ENCODE peak calls at places on chromosome 16, in six cellular contexts. One of them, this sample, is unnamed.

GRCh38 chr16:50360779-50361178 is 8.0 kb downstream of the BRD7 start:
- DNase-seq in upper lobe of right lung: no peak
- DNase-seq in lower leg skin: no peak
- DNase-seq in fibroblast of lung: peak; percentile 41
- DNase-seq in bronchial epithelial cell: peak; percentile 11
- DNase-seq in tibial artery: no peak
- DNase-seq in this sample: no peak

GRCh38 chr16:87698241-87698640 is 67.5 kb downstream of the KLHDC4 start:
- DNase-seq in tibial artery: no peak
- DNase-seq in fibroblast of lung: no peak
- DNase-seq in bronchial epithelial cell: no peak
- DNase-seq in upper lobe of right lung: no peak
- DNase-seq in lower leg skin: no peak
- DNase-seq in this sample: no peak

GRCh38 chr16:87466975-87467501 is 25.8 kb downstream of the ZCCHC14 start:
- DNase-seq in fibroblast of lung: no peak
- DNase-seq in bronchial epithelial cell: no peak
- DNase-seq in lower leg skin: no peak
- DNase-seq in tibial artery: no peak
- DNase-seq in upper lobe of right lung: no peak
- DNase-seq in this sample: no peak

GRCh38 chr16:8751481-8752311 is 45.7 kb downstream of the TMEM186 start:
- DNase-seq in tibial artery: no peak
- DNase-seq in lower leg skin: no peak
- DNase-seq in upper lobe of right lung: no peak
- DNase-seq in fibroblast of lung: peak; percentile 89
- DNase-seq in bronchial epithelial cell: peak; percentile 81
- DNase-seq in this sample: no peak

GRCh38 chr16:30184430-30185140 is 1.2 kb downstream of the CORO1A start:
- DNase-seq in tibial artery: no peak
- DNase-seq in bronchial epithelial cell: peak; percentile 5
- DNase-seq in lower leg skin: no peak
- DNase-seq in upper lobe of right lung: peak; percentile 70
- DNase-seq in fibroblast of lung: no peak
- DNase-seq in this sample: no peak

GRCh38 chr16:71627631-71628236 is 1.8 kb downstream of the MARVELD3 start:
- DNase-seq in tibial artery: peak; percentile 31
- DNase-seq in lower leg skin: no peak
- DNase-seq in bronchial epithelial cell: no peak
- DNase-seq in upper lobe of right lung: no peak
- DNase-seq in fibroblast of lung: no peak
- DNase-seq in this sample: no peak

GRCh38 chr16:85759631-85760419 is 8.9 kb upstream of the C16orf74 start:
- DNase-seq in upper lobe of right lung: peak; percentile 74
- DNase-seq in fibroblast of lung: no peak
- DNase-seq in lower leg skin: no peak
- DNase-seq in bronchial epithelial cell: no peak
- DNase-seq in tibial artery: no peak
- DNase-seq in this sample: no peak

GRCh38 chr16:64975821-64976220 is 146.0 kb downstream of the CDH11 start:
- DNase-seq in bronchial epithelial cell: no peak
- DNase-seq in lower leg skin: no peak
- DNase-seq in tibial artery: no peak
- DNase-seq in fibroblast of lung: no peak
- DNase-seq in upper lobe of right lung: no peak
- DNase-seq in this sample: no peak

GRCh38 chr16:49643429-49644142 is 212.3 kb downstream of the ZNF423 start:
- DNase-seq in lower leg skin: no peak
- DNase-seq in fibroblast of lung: peak; percentile 95
- DNase-seq in upper lobe of right lung: no peak
- DNase-seq in bronchial epithelial cell: no peak
- DNase-seq in tibial artery: no peak
- DNase-seq in this sample: no peak

GRCh38 chr16:86918637-86919036 is 340.3 kb downstream of the FOXL1 start:
- DNase-seq in tibial artery: no peak
- DNase-seq in bronchial epithelial cell: no peak
- DNase-seq in lower leg skin: no peak
- DNase-seq in fibroblast of lung: no peak
- DNase-seq in upper lobe of right lung: no peak
- DNase-seq in this sample: no peak

GRCh38 chr16:4968879-4969278 is 10.7 kb downstream of the SEC14L5 start:
- DNase-seq in lower leg skin: no peak
- DNase-seq in tibial artery: no peak
- DNase-seq in upper lobe of right lung: no peak
- DNase-seq in fibroblast of lung: no peak
- DNase-seq in bronchial epithelial cell: no peak
- DNase-seq in this sample: no peak

GRCh38 chr16:54135361-54136275 is 151.0 kb downstream of the IRX3 start:
- DNase-seq in tibial artery: no peak
- DNase-seq in fibroblast of lung: peak; percentile 79
- DNase-seq in lower leg skin: no peak
- DNase-seq in upper lobe of right lung: no peak
- DNase-seq in bronchial epithelial cell: peak; percentile 81
- DNase-seq in this sample: no peak

GRCh38 chr16:51321251-51321650 is 170.2 kb upstream of the SALL1 start:
- DNase-seq in bronchial epithelial cell: no peak
- DNase-seq in upper lobe of right lung: no peak
- DNase-seq in tibial artery: no peak
- DNase-seq in fibroblast of lung: peak; percentile 39
- DNase-seq in lower leg skin: no peak
- DNase-seq in this sample: no peak

GRCh38 chr16:85168732-85169256 is 56.5 kb upstream of the CIBAR2 start:
- DNase-seq in fibroblast of lung: peak; percentile 63
- DNase-seq in tibial artery: peak; percentile 83
- DNase-seq in upper lobe of right lung: no peak
- DNase-seq in lower leg skin: peak; percentile 93
- DNase-seq in bronchial epithelial cell: no peak
- DNase-seq in this sample: no peak

GRCh38 chr16:49659356-49659755 is 196.6 kb downstream of the ZNF423 start:
- DNase-seq in tibial artery: no peak
- DNase-seq in upper lobe of right lung: no peak
- DNase-seq in bronchial epithelial cell: no peak
- DNase-seq in fibroblast of lung: no peak
- DNase-seq in lower leg skin: no peak
- DNase-seq in this sample: no peak

GRCh38 chr16:89200850-89201466 is 621 bp upstream of the SLC22A31 start:
- DNase-seq in upper lobe of right lung: peak; percentile 69
- DNase-seq in bronchial epithelial cell: no peak
- DNase-seq in fibroblast of lung: no peak
- DNase-seq in tibial artery: no peak
- DNase-seq in lower leg skin: no peak
- DNase-seq in this sample: no peak
- H3K4me3 ChIP-seq in upper lobe of right lung: peak overlapping the region; percentile 40
- H3K4me3 ChIP-seq in bronchial epithelial cell: no peak overlapping the region
- H3K4me3 ChIP-seq in fibroblast of lung: no peak overlapping the region
- H3K4me3 ChIP-seq in tibial artery: peak overlapping the region; percentile 17
- H3K4me3 ChIP-seq in lower leg skin: no peak overlapping the region
- H3K4me3 ChIP-seq in this sample: peak overlapping the region; percentile 45

DNA sequence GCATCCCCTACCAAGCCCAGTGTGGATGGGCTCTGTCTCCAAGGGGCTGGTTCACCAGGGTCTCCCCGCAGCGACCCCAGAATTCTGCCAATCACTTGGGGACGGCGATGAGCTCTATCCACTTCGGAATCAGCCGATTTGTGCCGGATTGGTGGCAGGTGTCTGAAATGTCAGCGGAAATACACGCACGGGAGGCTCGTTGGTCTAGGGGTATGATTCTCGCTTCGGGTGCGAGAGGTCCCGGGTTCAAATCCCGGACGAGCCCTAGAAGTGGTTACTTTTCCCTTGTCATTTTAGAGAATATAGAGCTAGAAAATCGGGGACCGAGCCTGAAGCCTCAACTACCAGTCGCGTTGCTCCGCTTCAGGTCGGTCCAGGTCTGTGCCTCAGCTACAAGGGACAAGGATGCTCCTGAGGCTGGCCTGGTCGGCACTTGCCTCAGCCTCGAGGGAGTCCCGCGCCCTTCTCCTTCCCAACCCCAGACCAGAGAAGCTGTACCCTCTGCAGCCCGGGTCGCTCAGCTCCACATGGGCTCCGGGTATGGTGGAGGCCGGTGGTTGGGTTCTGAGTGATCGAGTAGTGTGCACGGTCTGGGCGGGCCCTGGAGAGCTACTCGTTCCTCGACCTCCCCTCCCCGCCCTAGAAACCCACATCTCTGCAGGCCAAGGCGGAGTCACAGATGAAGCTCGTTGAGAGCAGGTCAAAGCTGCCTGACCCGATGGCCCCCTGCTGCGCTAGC is 16.0 kb upstream of the OR1F1 start:
- DNase-seq in tibial artery: no peak
- DNase-seq in lower leg skin: no peak
- DNase-seq in fibroblast of lung: peak; percentile 72
- DNase-seq in bronchial epithelial cell: peak; percentile 69
- DNase-seq in upper lobe of right lung: no peak
- DNase-seq in this sample: no peak
- H3K4me3 ChIP-seq in tibial artery: no peak overlapping the region
- H3K4me3 ChIP-seq in lower leg skin: no peak overlapping the region
- H3K4me3 ChIP-seq in fibroblast of lung: no peak overlapping the region
- H3K4me3 ChIP-seq in bronchial epithelial cell: no peak overlapping the region
- H3K4me3 ChIP-seq in upper lobe of right lung: no peak overlapping the region
- H3K4me3 ChIP-seq in this sample: no peak overlapping the region

GRCh38 chr16:25089346-25089745 is 22.2 kb upstream of the LCMT1 start:
- DNase-seq in lower leg skin: no peak
- DNase-seq in fibroblast of lung: no peak
- DNase-seq in tibial artery: no peak
- DNase-seq in bronchial epithelial cell: no peak
- DNase-seq in upper lobe of right lung: no peak
- DNase-seq in this sample: no peak
- H3K4me3 ChIP-seq in lower leg skin: no peak overlapping the region
- H3K4me3 ChIP-seq in fibroblast of lung: no peak overlapping the region
- H3K4me3 ChIP-seq in tibial artery: no peak overlapping the region
- H3K4me3 ChIP-seq in bronchial epithelial cell: no peak overlapping the region
- H3K4me3 ChIP-seq in upper lobe of right lung: no peak overlapping the region
- H3K4me3 ChIP-seq in this sample: no peak overlapping the region

GRCh38 chr16:3062553-3062952 is 2.9 kb upstream of the IL32 start:
- DNase-seq in tibial artery: no peak
- DNase-seq in bronchial epithelial cell: no peak
- DNase-seq in lower leg skin: no peak
- DNase-seq in upper lobe of right lung: no peak
- DNase-seq in fibroblast of lung: no peak
- DNase-seq in this sample: no peak

GRCh38 chr16:3065742-3066439 is 451 bp downstream of the IL32 start:
- DNase-seq in lower leg skin: no peak
- DNase-seq in bronchial epithelial cell: no peak
- DNase-seq in upper lobe of right lung: no peak
- DNase-seq in fibroblast of lung: no peak
- DNase-seq in tibial artery: no peak
- DNase-seq in this sample: no peak

GRCh38 chr16:3063617-3064389 is 1.6 kb upstream of the IL32 start:
- DNase-seq in upper lobe of right lung: no peak
- DNase-seq in fibroblast of lung: no peak
- DNase-seq in bronchial epithelial cell: no peak
- DNase-seq in tibial artery: no peak
- DNase-seq in lower leg skin: no peak
- DNase-seq in this sample: no peak

GRCh38 chr16:3066440-3066748 is 954 bp downstream of the IL32 start:
- DNase-seq in tibial artery: no peak
- DNase-seq in fibroblast of lung: no peak
- DNase-seq in upper lobe of right lung: no peak
- DNase-seq in bronchial epithelial cell: no peak
- DNase-seq in lower leg skin: no peak
- DNase-seq in this sample: no peak

DNA sequence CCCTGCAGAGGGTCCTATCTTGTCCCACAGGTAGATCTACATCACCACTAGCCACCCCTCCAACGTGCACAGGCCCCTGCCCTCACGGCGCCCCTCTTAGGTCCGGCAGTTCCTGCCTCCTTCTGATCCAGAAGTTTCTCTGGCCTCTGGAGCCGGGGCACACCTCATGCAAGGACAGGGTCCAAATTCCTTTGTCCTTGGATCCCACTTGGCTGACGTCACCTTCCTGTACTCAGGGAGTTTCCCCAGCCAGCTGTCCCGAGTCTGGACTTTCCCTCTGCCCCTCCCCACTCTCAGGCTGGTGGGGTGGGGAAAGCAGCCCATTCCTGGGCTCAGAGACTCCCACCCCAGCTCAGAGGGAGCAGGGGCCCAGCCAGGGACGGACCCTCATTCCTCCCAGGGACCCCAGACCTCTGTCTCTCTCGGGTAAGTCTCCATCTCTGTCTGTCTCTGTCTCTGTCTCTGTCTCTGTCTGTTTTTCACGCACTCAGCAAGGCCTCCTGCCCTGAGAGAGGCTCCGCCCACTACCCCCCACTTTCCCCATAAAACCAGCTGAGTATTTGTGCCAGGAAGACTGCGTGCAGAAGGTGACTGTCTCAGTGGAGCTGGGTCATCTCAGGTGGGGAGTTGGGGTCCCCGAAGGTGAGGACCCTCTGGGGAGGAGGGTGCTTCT is at the start of gene IL32:
- DNase-seq in fibroblast of lung: peak; percentile 47
- DNase-seq in bronchial epithelial cell: peak; percentile 78
- DNase-seq in tibial artery: no peak
- DNase-seq in upper lobe of right lung: no peak
- DNase-seq in lower leg skin: no peak
- DNase-seq in this sample: no peak
- H3K4me3 ChIP-seq in fibroblast of lung: no peak within 1 kb of the TSS
- H3K4me3 ChIP-seq in bronchial epithelial cell: peak within 1 kb of the TSS; percentile 16
- H3K4me3 ChIP-seq in tibial artery: peak within 1 kb of the TSS; percentile 33
- H3K4me3 ChIP-seq in upper lobe of right lung: peak within 1 kb of the TSS; percentile 52
- H3K4me3 ChIP-seq in lower leg skin: no peak within 1 kb of the TSS
- H3K4me3 ChIP-seq in this sample: peak within 1 kb of the TSS; percentile 35

GRCh38 chr16:81238296-81239011 is at the start of gene BCO1:
- DNase-seq in tibial artery: no peak
- DNase-seq in lower leg skin: no peak
- DNase-seq in fibroblast of lung: peak; percentile 78
- DNase-seq in bronchial epithelial cell: peak; percentile 70
- DNase-seq in upper lobe of right lung: no peak
- DNase-seq in this sample: no peak
- H3K4me3 ChIP-seq in tibial artery: peak within 1 kb of the TSS; percentile 38
- H3K4me3 ChIP-seq in lower leg skin: no peak within 1 kb of the TSS
- H3K4me3 ChIP-seq in fibroblast of lung: peak within 1 kb of the TSS; percentile 58
- H3K4me3 ChIP-seq in bronchial epithelial cell: no peak within 1 kb of the TSS
- H3K4me3 ChIP-seq in upper lobe of right lung: peak within 1 kb of the TSS; percentile 42
- H3K4me3 ChIP-seq in this sample: peak within 1 kb of the TSS; percentile 23

This sample was measured in breast epithelium.